ENCODE peak calls at places on chromosomes 11 and 22, in seven cellular contexts. One of them, this sample, is unnamed.

GRCh38 chr11:100550910-100551309 is 136.2 kb upstream of the ARHGAP42 start:
- DNase-seq in upper lobe of right lung: no peak
- DNase-seq in B cell: no peak
- DNase-seq in effector CD8-positive, alpha-beta T cell: no peak
- DNase-seq in EL: no peak
- DNase-seq in stomach: no peak
- DNase-seq in ACHN: no peak
- DNase-seq in this sample: no peak

GRCh38 chr22:24208012-24208749 is 26.9 kb downstream of the SUSD2 start:
- DNase-seq in EL: peak
- DNase-seq in ACHN: no peak
- DNase-seq in effector CD8-positive, alpha-beta T cell: no peak
- DNase-seq in stomach: peak
- DNase-seq in upper lobe of right lung: no peak
- DNase-seq in B cell: no peak
- DNase-seq in this sample: no peak

GRCh38 chr11:45929486-45930030 is 7.1 kb downstream of the LARGE2 start:
- DNase-seq in ACHN: no peak
- DNase-seq in stomach: no peak
- DNase-seq in effector CD8-positive, alpha-beta T cell: no peak
- DNase-seq in EL: peak
- DNase-seq in upper lobe of right lung: peak
- DNase-seq in B cell: no peak
- DNase-seq in this sample: no peak

GRCh38 chr11:71499125-71499524 is 27.9 kb upstream of the KRTAP5-7 start:
- DNase-seq in ACHN: no peak
- DNase-seq in upper lobe of right lung: no peak
- DNase-seq in EL: no peak
- DNase-seq in effector CD8-positive, alpha-beta T cell: no peak
- DNase-seq in stomach: peak
- DNase-seq in B cell: no peak
- DNase-seq in this sample: no peak

GRCh38 chr11:126440276-126440675 is 84.8 kb downstream of the ST3GAL4 start:
- DNase-seq in EL: no peak
- DNase-seq in ACHN: no peak
- DNase-seq in stomach: no peak
- DNase-seq in effector CD8-positive, alpha-beta T cell: no peak
- DNase-seq in upper lobe of right lung: no peak
- DNase-seq in B cell: no peak
- DNase-seq in this sample: no peak

GRCh38 chr22:19823638-19824196 is 31.0 kb downstream of the GNB1L start:
- DNase-seq in ACHN: no peak
- DNase-seq in stomach: peak
- DNase-seq in EL: no peak
- DNase-seq in upper lobe of right lung: peak
- DNase-seq in B cell: no peak
- DNase-seq in effector CD8-positive, alpha-beta T cell: no peak
- DNase-seq in this sample: no peak

GRCh38 chr22:40014661-40015255 is 20.0 kb downstream of the FAM83F start:
- DNase-seq in effector CD8-positive, alpha-beta T cell: no peak
- DNase-seq in B cell: no peak
- DNase-seq in stomach: no peak
- DNase-seq in EL: no peak
- DNase-seq in ACHN: no peak
- DNase-seq in upper lobe of right lung: no peak
- DNase-seq in this sample: no peak

GRCh38 chr11:20364412-20364792 is 888 bp downstream of the HTATIP2 start:
- DNase-seq in effector CD8-positive, alpha-beta T cell: no peak
- DNase-seq in upper lobe of right lung: no peak
- DNase-seq in EL: no peak
- DNase-seq in ACHN: no peak
- DNase-seq in stomach: no peak
- DNase-seq in B cell: no peak
- DNase-seq in this sample: no peak

GRCh38 chr11:88174627-88175003 is 628 bp downstream of the RAB38 start:
- DNase-seq in ACHN: peak
- DNase-seq in B cell: peak
- DNase-seq in effector CD8-positive, alpha-beta T cell: no peak
- DNase-seq in EL: peak
- DNase-seq in upper lobe of right lung: peak
- DNase-seq in stomach: peak
- DNase-seq in this sample: no peak

This sample was measured in central memory CD8-positive, alpha-beta T cell.